ENCODE peak calls at places on chromosomes 11 and 22, in four cellular contexts. Y is tibial artery; Z is naive thymus-derived CD4-positive, alpha-beta T cell; M is AG04450. D is an unnamed sample.

GRCh38 chr11:120090411-120090810 is 47.5 kb downstream of the TRIM29 start:
- DNase-seq in Y (no peak), M (no peak), Z (no peak), D (no peak)

GRCh38 chr22:46971141-46971775 is 208.8 kb downstream of the TBC1D22A start:
- DNase-seq in M (no peak), Z (no peak), Y (no peak), D (no peak)

GRCh38 chr11:26143553-26144308 is 188.2 kb upstream of the ANO3 start:
- DNase-seq in Z (no peak), Y (no peak), M (no peak), D (no peak)

GRCh38 chr11:2752204-2752772 is 52.5 kb upstream of the KCNQ1OT1 start:
- DNase-seq in M (no peak), Z (no peak), Y (peak; percentile 34), D (no peak)

GRCh38 chr11:109000531-109000930 is 335.7 kb downstream of the DDX10 start:
- DNase-seq in M (no peak), Y (no peak), Z (no peak), D (no peak)

GRCh38 chr11:121237686-121238658 is 54.6 kb upstream of the SC5D start:
- DNase-seq in M (no peak), Z (no peak), Y (no peak), D (no peak)

GRCh38 chr11:113255741-113256140 is 58.6 kb upstream of the TTC12 start:
- DNase-seq in Z (no peak), M (no peak), Y (no peak), D (no peak)

GRCh38 chr11:108592591-108593213 is 866 bp downstream of the EXPH5 start:
- DNase-seq in Y (no peak), M (no peak), Z (peak; percentile 56), D (peak; percentile 5)

GRCh38 chr11:124793466-124794278 is 6.5 kb downstream of the MSANTD2 start:
- DNase-seq in Y (no peak), Z (no peak), M (no peak), D (no peak)

GRCh38 chr11:18936002-18936673 is 3.1 kb downstream of the MRGPRX1 start:
- DNase-seq in Y (no peak), M (no peak), Z (no peak), D (no peak)

GRCh38 chr11:24391165-24391564 is 105.7 kb upstream of the LUZP2 start:
- DNase-seq in M (peak; percentile 37), Z (no peak), Y (no peak), D (no peak)

GRCh38 chr11:32056445-32056844 is 34.4 kb upstream of the RCN1 start:
- DNase-seq in Y (no peak), Z (no peak), M (no peak), D (no peak)

GRCh38 chr22:25161017-25161915 is 38.4 kb upstream of the CRYBB3 start:
- DNase-seq in M (no peak), Z (no peak), Y (no peak), D (no peak)

GRCh38 chr22:44243761-44244160 is 63.0 kb downstream of the PARVG start:
- DNase-seq in M (no peak), Z (no peak), Y (no peak), D (no peak)

GRCh38 chr11:2714463-2714800 is 14.6 kb upstream of the KCNQ1OT1 start:
- DNase-seq in Y (no peak), M (no peak), Z (no peak), D (no peak)

GRCh38 chr22:27252282-27253049 is 549.1 kb downstream of the MN1 start:
- DNase-seq in Y (peak; percentile 77), M (peak; percentile 23), Z (no peak), D (no peak)

GRCh38 chr11:66118847-66119246 is 48.8 kb downstream of the PACS1 start:
- DNase-seq in Y (no peak), Z (no peak), M (no peak), D (no peak)

GRCh38 chr11:57974830-57975229 is 48.9 kb upstream of the OR9Q1 start:
- DNase-seq in Y (no peak), Z (no peak), M (no peak), D (no peak)

GRCh38 chr11:118916842-118917388 is 8.8 kb downstream of the BCL9L start:
- DNase-seq in M (no peak), Z (no peak), Y (peak; percentile 91), D (no peak)

GRCh38 chr11:125625225-125625593 is 246 bp downstream of the CHEK1 start:
- DNase-seq in Y (no peak), Z (no peak), M (no peak), D (no peak)

GRCh38 chr11:93133710-93134109 is 64.1 kb downstream of the SLC36A4 start:
- DNase-seq in Y (no peak), Z (no peak), M (peak; percentile 50), D (no peak)

GRCh38 chr11:28257761-28258160 is 149.6 kb downstream of the METTL15 start:
- DNase-seq in M (no peak), Y (no peak), Z (no peak), D (no peak)

GRCh38 chr11:95134491-95134890 is 44.8 kb downstream of the ENDOD1 start:
- DNase-seq in Y (no peak), Z (no peak), M (no peak), D (no peak)

GRCh38 chr22:35930933-35931332 is 97.7 kb downstream of the RBFOX2 start:
- DNase-seq in Z (no peak), M (peak; percentile 43), Y (no peak), D (no peak)

GRCh38 chr22:20244744-20245576 is 23.2 kb downstream of the RTN4R start:
- DNase-seq in Z (no peak), M (no peak), Y (no peak), D (peak; percentile 11)

GRCh38 chr11:92257536-92257935 is 32.9 kb downstream of the FAT3 start:
- DNase-seq in Z (no peak), Y (no peak), M (no peak), D (no peak)

GRCh38 chr11:75592699-75593098 is 30.6 kb downstream of the SERPINH1 start:
- DNase-seq in Z (no peak), Y (no peak), M (no peak), D (no peak)

GRCh38 chr22:49548356-49549202 is 279.1 kb downstream of the BRD1 start:
- DNase-seq in Z (no peak), M (no peak), Y (peak; percentile 46), D (no peak)

GRCh38 chr11:119617343-119617713 is 111.7 kb downstream of the NECTIN1 start:
- DNase-seq in M (no peak), Y (no peak), Z (no peak), D (no peak)

GRCh38 chr22:18954941-18955571 is 19.0 kb upstream of the PRODH start:
- DNase-seq in Y (peak; percentile 63), M (no peak), Z (no peak), D (no peak)

GRCh38 chr22:24106385-24107381 is 74.6 kb upstream of the SUSD2 start:
- DNase-seq in Y (no peak), M (no peak), Z (peak; percentile 27), D (no peak)

GRCh38 chr11:19242184-19242932 is 1.6 kb upstream of the E2F8 start:
- DNase-seq in M (no peak), Z (no peak), Y (no peak), D (no peak)

GRCh38 chr11:45939836-45940235 is 17.4 kb downstream of the LARGE2 start:
- DNase-seq in M (no peak), Y (no peak), Z (no peak), D (no peak)

GRCh38 chr11:95592455-95592854 is 197.1 kb downstream of the FAM76B start:
- DNase-seq in M (no peak), Z (no peak), Y (peak; percentile 67), D (no peak)

GRCh38 chr11:17388609-17389204 is at the start of gene KCNJ11:
- DNase-seq in Z (no peak), M (no peak), Y (no peak), D (no peak)

GRCh38 chr11:128492461-128492860 is 94.9 kb downstream of the ETS1 start:
- DNase-seq in Y (no peak), M (no peak), Z (no peak), D (no peak)
- H3K27ac ChIP-seq in Y (peak overlapping the region; percentile 54), M (no peak overlapping the region), Z (peak overlapping the region; percentile 97), D (peak overlapping the region; percentile 93)

DNA sequence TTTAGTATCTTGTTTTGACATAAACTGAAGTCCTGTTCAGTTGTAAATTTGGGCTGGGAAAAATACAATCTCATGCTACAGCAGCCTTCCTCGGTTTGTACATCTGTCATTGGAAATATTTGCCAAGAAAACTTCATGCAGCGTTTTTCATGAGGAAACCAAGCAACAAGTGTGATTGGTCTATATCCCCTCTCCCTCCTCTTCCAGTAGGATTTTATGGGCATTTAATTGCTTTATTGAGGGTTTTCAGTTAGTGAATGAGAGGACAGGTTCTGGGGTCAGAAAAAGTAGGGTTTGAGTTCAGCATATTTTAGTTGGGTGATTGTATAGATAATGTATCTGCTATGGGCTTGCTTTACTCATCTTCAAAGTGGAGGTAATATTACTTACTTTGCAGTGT is 90.1 kb upstream of the RAG2 start:
- DNase-seq in Z (no peak), M (no peak), Y (no peak), D (no peak)
- H3K4me3 ChIP-seq in Z (no peak overlapping the region), M (no peak overlapping the region), Y (no peak overlapping the region), D (no peak overlapping the region)

GRCh38 chr22:29630180-29630498 is 26.7 kb downstream of the NF2 start:
- DNase-seq in Y (no peak), Z (no peak), M (no peak), D (no peak)

GRCh38 chr22:29629382-29630179 is 26.1 kb downstream of the NF2 start:
- DNase-seq in Y (no peak), M (no peak), Z (no peak), D (no peak)

GRCh38 chr22:29631725-29632124 is 28.3 kb downstream of the NF2 start:
- DNase-seq in M (no peak), Y (no peak), Z (no peak), D (no peak)

GRCh38 chr22:29632672-29633071 is 29.2 kb downstream of the NF2 start:
- DNase-seq in Y (no peak), M (no peak), Z (no peak), D (no peak)

DNA sequence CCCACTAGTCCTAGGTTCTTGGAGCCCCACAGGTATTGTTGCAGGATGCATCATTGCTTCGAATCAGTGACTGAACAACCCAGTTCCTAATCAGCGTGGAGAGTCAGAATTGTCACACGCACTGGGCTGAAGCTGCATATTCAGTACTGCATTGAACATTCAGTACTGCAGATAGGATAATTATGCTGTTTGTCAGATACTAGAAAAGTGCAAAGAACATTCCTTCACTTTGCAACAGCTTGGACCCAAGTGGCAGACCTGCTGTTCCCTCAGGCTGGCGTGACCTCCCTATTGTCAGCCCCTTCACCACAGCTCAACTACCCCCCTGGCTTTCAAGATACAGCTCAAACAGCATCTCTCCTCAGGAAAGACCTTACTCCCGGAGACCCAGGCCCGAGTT is 27.6 kb downstream of the NF2 start:
- DNase-seq in Z (no peak), Y (no peak), M (no peak), D (no peak)
- H3K27ac ChIP-seq in Z (no peak overlapping the region), Y (no peak overlapping the region), M (no peak overlapping the region), D (no peak overlapping the region)

GRCh38 chr11:71502871-71503435 is 24.1 kb upstream of the KRTAP5-7 start:
- DNase-seq in M (no peak), Z (no peak), Y (no peak), D (no peak)
- H3K4me3 ChIP-seq in M (no peak overlapping the region), Z (no peak overlapping the region), Y (no peak overlapping the region), D (no peak overlapping the region)

DNA sequence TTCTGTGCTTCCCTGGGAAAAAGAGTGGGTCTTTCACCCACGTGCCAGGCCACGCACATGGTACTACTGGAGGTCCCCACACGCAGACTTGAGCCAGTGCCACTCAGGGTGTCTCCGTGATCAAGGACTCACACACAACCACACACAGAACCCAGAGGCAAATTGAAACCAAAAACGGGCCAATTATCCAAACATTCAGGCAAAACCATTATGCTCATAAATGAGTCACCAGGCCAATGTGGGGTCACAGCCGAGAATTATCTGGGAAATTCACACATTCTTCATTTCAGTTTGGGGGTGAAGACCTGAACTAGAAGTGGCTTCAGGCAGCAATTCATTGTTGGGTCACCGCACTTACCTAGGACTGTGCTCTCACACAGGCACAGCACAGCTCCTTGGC is 28.1 kb downstream of the ADA2 start:
- DNase-seq in Z (no peak), Y (no peak), M (no peak), D (no peak)
- H3K27ac ChIP-seq in Z (no peak overlapping the region), Y (no peak overlapping the region), M (no peak overlapping the region), D (no peak overlapping the region)